ENCODE peak calls at places on chromosomes 4 and X, in four cellular contexts. E is IMR-90, N is neuronal stem cell, Y is mesendoderm. P is an unnamed sample.

GRCh38 chrX:146054311-146054710 is 236.7 kb downstream of the SLITRK2 start:
- DNase-seq in E (no peak), N (no peak), Y (no peak), P (no peak)

GRCh38 chrX:129726307-129727111 is 12.3 kb upstream of the XPNPEP2 start:
- DNase-seq in E (peak), N (peak), Y (peak), P (peak)

GRCh38 chrX:20515841-20516461 is 249.2 kb upstream of the RPS6KA3 start:
- DNase-seq in E (peak), N (no peak), Y (peak), P (peak)

GRCh38 chr4:148730766-148731165 is 288.6 kb upstream of the NR3C2 start:
- DNase-seq in E (no peak), N (no peak), Y (no peak), P (no peak)

GRCh38 chr4:63296773-63297172 is 1112.5 kb downstream of the TECRL start:
- DNase-seq in E (no peak), N (peak), Y (peak), P (no peak)

GRCh38 chrX:12895856-12896255 is 10.6 kb upstream of the TLR8 start:
- DNase-seq in E (peak), N (no peak), Y (no peak), P (no peak)

GRCh38 chr4:7041246-7041645 is 1.9 kb upstream of the TADA2B start:
- DNase-seq in E (no peak), N (no peak), Y (no peak), P (no peak)

GRCh38 chr4:43411226-43411625 is 518.7 kb downstream of the GRXCR1 start:
- DNase-seq in E (peak), N (no peak), Y (no peak), P (peak)

GRCh38 chr4:140296335-140296753 is 77.1 kb upstream of the SCOC start:
- DNase-seq in E (peak), N (no peak), Y (peak), P (peak)

GRCh38 chr4:62571494-62571893 is 1371.4 kb downstream of the ADGRL3 start:
- DNase-seq in E (no peak), N (no peak), Y (no peak), P (no peak)

GRCh38 chrX:74537011-74537390 is 77.4 kb downstream of the RLIM start:
- DNase-seq in E (peak), N (no peak), Y (peak), P (no peak)

GRCh38 chrX:103730147-103730546 is 19.4 kb downstream of the TMEM31 start:
- DNase-seq in E (no peak), N (no peak), Y (no peak), P (no peak)

GRCh38 chr4:106502106-106502699 is 133.6 kb upstream of the GIMD1 start:
- DNase-seq in E (peak), N (peak), Y (peak), P (peak)

GRCh38 chr4:114562176-114562904 is 36.3 kb upstream of the UGT8 start:
- DNase-seq in E (no peak), N (no peak), Y (peak), P (no peak)

GRCh38 chrX:16307950-16308349 is 140.7 kb downstream of the MAGEB17 start:
- DNase-seq in E (no peak), N (no peak), Y (no peak), P (no peak)

GRCh38 chrX:40175416-40176255 is 77.9 kb upstream of the BCOR start:
- DNase-seq in E (no peak), N (no peak), Y (peak), P (peak)

GRCh38 chr4:177356921-177357320 is 47.2 kb downstream of the NEIL3 start:
- DNase-seq in E (peak), N (no peak), Y (no peak), P (peak)

GRCh38 chr4:15756361-15756861 is 21.7 kb upstream of the CD38 start:
- DNase-seq in E (peak), N (no peak), Y (no peak), P (peak)

GRCh38 chr4:2337896-2338295 is 76.0 kb upstream of the MXD4 start:
- DNase-seq in E (no peak), N (no peak), Y (no peak), P (no peak)

GRCh38 chrX:154123241-154124219 is 20.5 kb upstream of the OPN1LW start:
- DNase-seq in E (no peak), N (no peak), Y (peak), P (no peak)

GRCh38 chrX:9311411-9312160 is 153.3 kb upstream of the TBL1X start:
- DNase-seq in E (peak), N (no peak), Y (no peak), P (peak)

GRCh38 chr4:182486895-182487294 is 243.7 kb downstream of the TENM3 start:
- DNase-seq in E (no peak), N (no peak), Y (peak), P (no peak)

GRCh38 chr4:107835409-107835808 is 10.7 kb downstream of the SGMS2 start:
- DNase-seq in E (peak), N (no peak), Y (no peak), P (peak)

GRCh38 chrX:70046978-70047377 is 2.8 kb downstream of the AWAT2 start:
- DNase-seq in E (peak), N (no peak), Y (no peak), P (no peak)
- H3K4me2 ChIP-seq in E (no peak), N (no peak), Y (no peak), P (no peak)

DNA sequence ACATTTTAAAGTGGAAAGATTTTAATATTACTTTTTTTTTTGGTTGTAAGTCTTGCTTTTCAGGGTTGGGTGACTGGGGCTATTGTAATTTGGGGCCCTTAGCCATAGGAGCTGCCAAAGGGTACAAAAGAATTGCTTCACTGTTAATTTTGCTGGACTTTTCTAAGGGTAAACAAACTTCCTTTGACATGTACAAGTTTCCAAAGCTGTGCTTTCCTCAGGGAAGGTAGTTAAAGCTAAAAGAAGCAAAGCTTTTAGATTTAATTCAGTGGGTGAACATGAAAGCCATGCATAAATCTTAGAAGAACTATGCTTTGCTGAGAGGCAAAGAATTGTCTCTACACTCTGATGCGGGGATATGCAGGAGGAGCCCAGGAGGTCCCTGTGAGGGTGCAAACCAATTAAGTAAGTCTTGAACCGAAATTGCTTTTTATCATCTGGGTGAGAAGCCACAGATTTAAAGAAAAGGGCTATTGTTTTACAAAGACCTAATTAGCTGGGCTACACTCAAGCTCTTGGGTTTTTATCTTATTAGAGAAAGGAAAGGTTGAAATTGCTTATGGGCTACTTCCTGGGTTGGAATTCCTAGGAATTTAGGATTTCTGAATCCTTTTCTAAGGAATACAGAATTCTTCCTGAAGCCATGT is 188.6 kb upstream of the ANK2 start:
- DNase-seq in E (no peak), N (peak), Y (peak), P (no peak)
- H3K4ac ChIP-seq in E (no peak), N (no peak), Y (peak), P (no peak)

DNA sequence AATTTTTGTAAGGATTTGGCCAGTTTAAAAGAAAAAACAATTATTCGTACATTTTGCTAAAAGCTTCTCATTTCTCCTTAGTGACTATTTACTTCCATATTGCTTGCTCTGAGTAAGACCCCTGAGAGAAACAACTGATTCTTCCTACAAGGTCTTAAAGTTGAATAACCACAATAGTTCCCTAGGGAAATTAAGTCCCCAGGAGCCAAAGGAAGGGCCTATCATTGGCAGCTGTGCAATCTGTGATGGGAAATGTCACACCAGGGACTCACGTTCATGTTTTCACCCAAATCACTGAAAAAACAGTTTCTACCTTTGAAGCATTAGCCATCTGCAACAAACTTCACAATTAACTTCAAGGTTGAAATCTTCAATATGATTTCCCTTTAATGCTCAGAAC is 66.7 kb downstream of the JADE1 start:
- DNase-seq in E (no peak), N (no peak), Y (no peak), P (no peak)
- H3K27ac ChIP-seq in E (no peak), N (no peak), Y (no peak), P (no peak)

DNA sequence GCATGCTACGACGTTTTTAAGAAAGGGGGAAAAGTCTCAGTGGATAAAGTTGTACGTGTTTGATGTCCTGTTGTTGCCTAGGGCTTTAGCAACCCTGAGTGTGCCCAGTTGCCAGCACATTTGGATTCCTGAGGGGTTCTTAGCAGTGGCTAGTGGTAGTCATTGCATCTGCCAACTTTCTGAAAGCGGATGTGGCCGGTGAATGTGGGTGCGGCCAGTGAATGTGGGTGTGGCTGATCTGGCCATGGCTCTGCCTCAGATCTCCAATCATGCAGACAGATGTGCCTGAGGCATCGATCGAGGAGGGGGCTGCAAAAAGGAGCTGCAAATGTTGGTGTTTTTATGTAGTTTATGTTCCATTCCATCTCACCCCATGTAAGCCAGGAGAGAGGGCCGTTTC is 41.5 kb upstream of the FAT1 start:
- DNase-seq in E (peak), N (no peak), Y (no peak), P (no peak)
- H3K4me2 ChIP-seq in E (peak), N (no peak), Y (no peak), P (no peak)

GRCh38 chr4:5755679-5756078 is 44.7 kb downstream of the EVC start:
- DNase-seq in E (no peak), N (no peak), Y (no peak), P (no peak)
- H3K4ac ChIP-seq in E (peak), N (no peak), Y (no peak), P (no peak)

GRCh38 chr4:144353240-144353639 is 212.7 kb upstream of the GYPA start:
- DNase-seq in E (no peak), N (no peak), Y (peak), P (no peak)
- H3K27ac ChIP-seq in E (no peak), N (no peak), Y (no peak), P (no peak)